ENCODE peak calls at places on chromosomes 13 and 19, in nine cellular contexts. P, F, B, M, E, Q, X, S and D are unnamed samples. For H3K4me1, the result is how much of the 10 kb centered on the place peaks cover.

GRCh38 chr19:7901337-7901736 is 2.3 kb upstream of the MAP2K7 start:
- DNase-seq in P (no peak), F (no peak), B (no peak), M (no peak), E (no peak), Q (no peak), X (no peak), S (no peak), D (no peak)

GRCh38 chr13:66612983-66613382 is 617.2 kb downstream of the PCDH9 start:
- DNase-seq in P (no peak), F (no peak), B (no peak), M (no peak), E (no peak), Q (no peak), X (no peak), S (peak), D (no peak)

GRCh38 chr19:5697890-5698634 is 8.0 kb downstream of the RPL36 start:
- DNase-seq in P (no peak), F (no peak), B (no peak), M (no peak), E (no peak), Q (no peak), X (no peak), S (peak), D (no peak)

GRCh38 chr19:33366917-33367316 is 6.6 kb upstream of the CEBPG start:
- DNase-seq in P (no peak), F (no peak), B (peak), M (no peak), E (no peak), Q (no peak), X (no peak), S (no peak), D (peak)

GRCh38 chr19:7540761-7541480 is 5.4 kb downstream of the PNPLA6 start:
- DNase-seq in P (peak), F (peak), B (no peak), M (no peak), E (peak), Q (no peak), X (peak), S (peak), D (no peak)

GRCh38 chr19:21463449-21464105 is 41.8 kb upstream of the ZNF429 start:
- DNase-seq in P (no peak), F (no peak), B (peak), M (peak), E (peak), Q (peak), X (peak), S (peak), D (no peak)

GRCh38 chr19:45307361-45307760 is 15.3 kb downstream of the CKM start:
- DNase-seq in P (no peak), F (no peak), B (no peak), M (no peak), E (no peak), Q (no peak), X (no peak), S (no peak), D (no peak)

GRCh38 chr19:41936416-41936850 is 8.2 kb upstream of the ERFL start:
- DNase-seq in P (no peak), F (no peak), B (no peak), M (no peak), E (no peak), Q (no peak), X (no peak), S (no peak), D (no peak)

GRCh38 chr19:43700368-43701015 is 15.4 kb upstream of the IRGC start:
- DNase-seq in P (peak), F (no peak), B (peak), M (peak), E (peak), Q (no peak), X (no peak), S (no peak), D (no peak)

GRCh38 chr13:30802953-30803478 is 67.7 kb downstream of the ALOX5AP start:
- DNase-seq in P (peak), F (peak), B (peak), M (peak), E (peak), Q (peak), X (peak), S (peak), D (peak)

GRCh38 chr13:50714886-50715285 is 128.6 kb downstream of the DLEU7 start:
- DNase-seq in P (no peak), F (no peak), B (no peak), M (no peak), E (no peak), Q (no peak), X (no peak), S (no peak), D (no peak)

GRCh38 chr13:55727683-55728082 is 1413.0 kb upstream of the PRR20A start:
- DNase-seq in P (no peak), F (no peak), B (no peak), M (no peak), E (no peak), Q (no peak), X (no peak), S (no peak), D (no peak)

GRCh38 chr13:45817833-45818232 is 33.7 kb downstream of the SIAH3 start:
- DNase-seq in P (no peak), F (no peak), B (no peak), M (peak), E (no peak), Q (no peak), X (no peak), S (peak), D (no peak)

GRCh38 chr19:58034476-58034790 is 608 bp downstream of the ZSCAN1 start:
- DNase-seq in P (no peak), F (no peak), B (no peak), M (no peak), E (no peak), Q (no peak), X (no peak), S (peak), D (no peak)

GRCh38 chr19:55172741-55173140 is 6.3 kb upstream of the DNAAF3 start:
- DNase-seq in P (peak), F (peak), B (no peak), M (peak), E (no peak), Q (no peak), X (no peak), S (no peak), D (no peak)

GRCh38 chr13:33611016-33611805 is 206.7 kb upstream of the RFC3 start:
- DNase-seq in P (peak), F (no peak), B (no peak), M (peak), E (peak), Q (no peak), X (no peak), S (peak), D (peak)

GRCh38 chr13:109698779-109699178 is 87.6 kb downstream of the IRS2 start:
- DNase-seq in P (peak), F (no peak), B (no peak), M (peak), E (no peak), Q (no peak), X (no peak), S (no peak), D (no peak)

GRCh38 chr19:35127871-35128270 is 7.0 kb downstream of the LGI4 start:
- DNase-seq in P (no peak), F (no peak), B (no peak), M (no peak), E (no peak), Q (no peak), X (no peak), S (no peak), D (no peak)

GRCh38 chr19:55538132-55538531 is 1.2 kb upstream of the SBK2 start:
- DNase-seq in P (no peak), F (no peak), B (no peak), M (no peak), E (no peak), Q (no peak), X (no peak), S (peak), D (no peak)

GRCh38 chr13:101919541-101920306 is 467.2 kb downstream of the ITGBL1 start:
- DNase-seq in P (peak), F (no peak), B (no peak), M (peak), E (peak), Q (no peak), X (peak), S (peak), D (no peak)

GRCh38 chr19:30649934-30650614 is 277.9 kb downstream of the ZNF536 start:
- DNase-seq in P (peak), F (peak), B (peak), M (peak), E (no peak), Q (no peak), X (peak), S (peak), D (peak)

GRCh38 chr19:49552749-49553148 is 24.9 kb downstream of the RCN3 start:
- DNase-seq in P (no peak), F (no peak), B (no peak), M (no peak), E (no peak), Q (peak), X (no peak), S (no peak), D (peak)

GRCh38 chr13:30026093-30026492 is 175.7 kb upstream of the UBL3 start:
- DNase-seq in P (peak), F (no peak), B (no peak), M (peak), E (no peak), Q (no peak), X (no peak), S (no peak), D (no peak)

GRCh38 chr13:106471957-106472543 is 63.4 kb downstream of the EFNB2 start:
- DNase-seq in P (peak), F (peak), B (peak), M (peak), E (peak), Q (no peak), X (peak), S (peak), D (peak)

GRCh38 chr13:108987488-108987887 is 358.1 kb downstream of the MYO16 start:
- DNase-seq in P (peak), F (no peak), B (no peak), M (peak), E (peak), Q (no peak), X (no peak), S (no peak), D (no peak)

GRCh38 chr13:27349458-27349857 is 75.0 kb upstream of the GTF3A start:
- DNase-seq in P (peak), F (no peak), B (no peak), M (no peak), E (no peak), Q (no peak), X (no peak), S (no peak), D (no peak)

GRCh38 chr13:50991624-50992610 is 82.3 kb downstream of the RNASEH2B start:
- DNase-seq in P (no peak), F (no peak), B (no peak), M (no peak), E (no peak), Q (no peak), X (no peak), S (no peak), D (no peak)

GRCh38 chr19:4889034-4889825 is 13.5 kb downstream of the ARRDC5 start:
- DNase-seq in P (peak), F (no peak), B (no peak), M (no peak), E (no peak), Q (no peak), X (no peak), S (no peak), D (no peak)

DNA sequence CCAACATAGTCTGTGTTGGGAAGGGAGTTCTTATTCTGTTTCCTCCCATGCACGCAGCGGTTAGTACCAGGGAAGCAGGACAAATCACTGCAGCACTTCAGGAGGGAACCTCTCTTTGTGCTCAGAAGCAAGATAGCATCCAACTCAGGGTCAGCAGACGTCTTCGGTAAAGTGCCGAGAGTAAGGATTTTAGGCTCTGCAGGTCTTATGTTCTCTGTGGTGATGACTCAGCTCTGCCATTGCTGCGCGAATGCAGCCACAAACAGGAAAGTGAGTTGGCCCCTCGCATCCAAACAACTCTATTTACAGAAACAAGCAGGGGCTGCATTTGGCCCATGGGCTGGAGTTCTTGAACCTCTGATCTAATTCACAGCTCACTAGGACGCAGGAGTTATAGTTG is 122.1 kb upstream of the SPATA13 start:
- DNase-seq in P (peak), F (no peak), B (no peak), M (peak), E (no peak), Q (no peak), X (no peak), S (no peak), D (no peak)
- H3K27ac ChIP-seq in P (no peak), F (no peak), B (peak), M (no peak), E (no peak), Q (no peak), X (no peak), S (no peak), D (no peak)

DNA sequence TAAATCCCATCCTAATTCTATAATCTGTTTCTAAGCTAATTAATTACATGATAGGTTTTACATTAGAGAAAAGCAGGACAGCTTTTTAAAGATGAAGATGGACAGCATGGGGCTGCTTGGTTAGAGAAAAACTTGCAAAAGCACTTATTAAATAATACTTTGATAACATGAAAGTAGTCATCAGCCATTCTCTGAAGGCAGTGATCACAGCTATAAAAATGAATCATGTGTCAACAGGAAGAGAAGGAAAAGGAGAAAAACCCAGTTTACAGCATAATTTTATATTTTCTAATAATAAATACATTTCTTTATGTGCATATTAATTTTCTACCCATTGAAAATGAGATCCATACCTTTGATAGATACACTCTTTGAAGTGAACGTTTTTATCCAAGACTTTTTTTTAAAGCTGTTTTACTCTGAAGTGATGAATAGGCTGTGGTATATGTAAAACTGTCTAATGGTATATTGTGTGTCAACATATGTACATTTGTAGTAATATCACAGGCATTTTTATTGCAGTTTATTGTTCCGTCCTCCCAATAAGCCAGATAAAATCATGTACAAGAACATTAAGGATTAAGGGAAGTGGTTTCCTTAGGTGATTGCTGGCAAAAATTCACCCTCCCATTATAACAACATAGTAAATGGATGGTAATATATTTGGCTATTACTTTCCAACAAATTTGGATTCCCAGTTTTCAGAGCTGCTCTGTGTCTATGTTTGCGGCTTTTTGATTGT is 1.4 kb upstream of the KLF5 start:
- DNase-seq in P (no peak), F (no peak), B (no peak), M (no peak), E (no peak), Q (no peak), X (no peak), S (no peak), D (peak)
- H3K4me3 ChIP-seq in P (no peak), F (peak), B (peak), M (no peak), E (no peak), Q (no peak), X (no peak), S (peak), D (peak)

GRCh38 chr19:18464646-18465045 is 26.7 kb upstream of the ISYNA1 start:
- DNase-seq in P (peak), F (peak), B (peak), M (peak), E (peak), Q (no peak), X (no peak), S (no peak), D (peak)
- H3K4me1 ChIP-seq in P (under half), F (half or more), B (under half), M (under half), E (under half), Q (under half), X (under half), S (under half), D (under half)

GRCh38 chr19:51337141-51337860 is 4.6 kb downstream of the VSIG10L start:
- DNase-seq in P (no peak), F (no peak), B (no peak), M (no peak), E (no peak), Q (no peak), X (no peak), S (no peak), D (no peak)
- H3K27ac ChIP-seq in P (no peak), F (no peak), B (no peak), M (no peak), E (no peak), Q (no peak), X (no peak), S (no peak), D (no peak)

DNA sequence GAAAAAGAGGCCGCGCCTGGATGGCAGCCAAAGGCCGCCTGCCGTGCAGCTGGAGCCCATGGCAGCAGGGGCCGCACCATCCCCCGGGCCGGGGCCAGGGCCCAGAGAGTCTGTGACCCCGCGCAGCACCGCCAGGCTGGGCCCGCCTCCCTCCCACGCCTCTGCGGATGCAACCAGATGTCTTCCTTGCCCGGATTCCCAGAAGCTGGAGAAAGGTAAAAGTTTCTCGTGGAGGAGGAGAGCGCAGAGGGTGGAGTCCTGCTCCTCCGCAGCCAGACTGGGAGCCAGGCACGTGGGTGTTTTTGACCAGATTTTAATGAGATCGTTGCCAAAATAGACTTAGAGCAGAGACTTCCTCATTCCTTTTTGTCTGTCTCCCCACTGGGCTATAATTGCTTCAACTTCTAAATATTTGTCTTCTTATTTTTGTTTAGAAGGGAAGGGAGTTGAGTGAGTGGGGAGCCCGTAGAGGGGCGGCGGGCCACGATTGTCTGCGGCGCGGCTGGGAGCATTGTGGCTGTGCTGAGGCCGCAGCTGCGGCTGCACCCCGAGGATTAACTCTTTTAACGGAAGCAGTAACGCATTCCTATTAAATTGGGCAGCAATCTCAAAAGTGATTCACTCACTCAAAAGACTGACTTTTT is 22.8 kb upstream of the NDUFS7 start:
- DNase-seq in P (peak), F (no peak), B (no peak), M (peak), E (peak), Q (no peak), X (no peak), S (no peak), D (no peak)
- H3K4me3 ChIP-seq in P (peak), F (no peak), B (no peak), M (peak), E (no peak), Q (no peak), X (no peak), S (no peak), D (no peak)

GRCh38 chr13:89380101-89380500 is 1708.9 kb downstream of the SLITRK5 start:
- DNase-seq in P (no peak), F (peak), B (peak), M (no peak), E (no peak), Q (no peak), X (no peak), S (no peak), D (no peak)
- H3K4me1 ChIP-seq in P (under half), F (under half), B (under half), M (under half), E (under half), Q (under half), X (under half), S (under half), D (under half)

GRCh38 chr19:38469151-38469550 is 35.7 kb downstream of the RYR1 start:
- DNase-seq in P (no peak), F (no peak), B (no peak), M (no peak), E (no peak), Q (no peak), X (no peak), S (no peak), D (no peak)

GRCh38 chr19:38475176-38475575 is 41.7 kb downstream of the RYR1 start:
- DNase-seq in P (no peak), F (no peak), B (no peak), M (no peak), E (no peak), Q (no peak), X (no peak), S (no peak), D (no peak)

GRCh38 chr19:38478273-38478971 is 44.9 kb downstream of the RYR1 start:
- DNase-seq in P (no peak), F (peak), B (no peak), M (no peak), E (no peak), Q (no peak), X (peak), S (peak), D (no peak)

GRCh38 chr19:38470788-38471480 is 37.4 kb downstream of the RYR1 start:
- DNase-seq in P (no peak), F (no peak), B (no peak), M (no peak), E (no peak), Q (no peak), X (no peak), S (no peak), D (no peak)

DNA sequence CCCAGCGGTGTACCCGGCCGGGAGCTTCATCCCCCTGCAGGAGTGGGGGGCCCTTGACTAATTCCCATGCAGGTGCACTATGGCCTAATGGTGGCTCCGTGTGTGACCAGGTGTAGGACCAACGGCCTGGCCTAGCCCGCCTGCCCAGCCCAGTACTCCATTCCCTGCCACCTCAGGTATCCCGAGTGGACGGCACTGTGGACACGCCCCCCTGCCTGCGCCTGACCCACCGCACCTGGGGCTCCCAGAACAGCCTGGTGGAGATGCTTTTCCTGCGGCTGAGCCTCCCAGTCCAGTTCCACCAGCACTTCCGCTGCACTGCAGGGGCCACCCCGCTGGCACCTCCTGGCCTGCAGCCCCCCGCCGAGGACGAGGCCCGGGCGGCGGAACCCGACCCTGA is 39.7 kb downstream of the RYR1 start:
- DNase-seq in P (no peak), F (no peak), B (no peak), M (no peak), E (no peak), Q (no peak), X (no peak), S (no peak), D (no peak)
- H3K27ac ChIP-seq in P (no peak), F (no peak), B (no peak), M (no peak), E (no peak), Q (no peak), X (no peak), S (no peak), D (no peak)

GRCh38 chr19:48497728-48498575 is 13.7 kb downstream of the LMTK3 start:
- DNase-seq in P (no peak), F (no peak), B (no peak), M (no peak), E (no peak), Q (no peak), X (no peak), S (peak), D (no peak)
- H3K4me3 ChIP-seq in P (no peak), F (no peak), B (no peak), M (no peak), E (no peak), Q (no peak), X (no peak), S (no peak), D (no peak)